ENCODE peak calls at places on chromosomes 13 and 19, in nine cellular contexts. R is fibroblast of mammary gland; W is WTC11; N is heart right ventricle; F is GM18507; V is M059J; K is tibial artery; G is activated T-helper 1 cell treated with anti-CD3 and anti-CD28 coated beads, Interleukin-12 subunit alpha, Interleukin-12 subunit beta, Interleukin-2, Interleukin-4 antibody, amounts not matched to agents 30 ng/mL and 10 ng/mL and 1 ng/mL, durations not matched to agents 14 hours and 24 hours and 36 hours; E is naive thymus-derived CD8-positive, alpha-beta T cell. C is an unnamed sample.

GRCh38 chr19:3636506-3636905 is 9.9 kb upstream of the CACTIN start:
- DNase-seq in W (no peak), E (no peak), F (no peak), G (no peak), K (no peak), N (no peak), R (no peak), V (no peak), C (no peak)

GRCh38 chr19:12162882-12163806 is at the start of gene ZNF136:
- DNase-seq in V (peak; percentile 98), K (peak; percentile 92), E (peak; percentile 92), N (peak; percentile 93), F (peak; percentile 97), G (peak; percentile 90), R (peak; percentile 95), W (peak; percentile 96), C (peak; percentile 90)

GRCh38 chr13:50527612-50528509 is 315.6 kb downstream of the DLEU7 start:
- DNase-seq in F (no peak), N (no peak), R (no peak), E (no peak), K (no peak), V (peak; percentile 63), G (no peak), W (no peak), C (no peak)

GRCh38 chr19:18972301-18972831 is 31.3 kb upstream of the HOMER3 start:
- DNase-seq in G (no peak), N (no peak), F (no peak), W (no peak), V (peak; percentile 78), R (peak; percentile 20), K (peak; percentile 25), E (no peak), C (no peak)

GRCh38 chr19:8441725-8442544 is 2.8 kb upstream of the HNRNPM start:
- DNase-seq in K (no peak), F (no peak), N (no peak), V (no peak), E (no peak), G (no peak), W (peak; percentile 44), R (no peak), C (no peak)

GRCh38 chr19:10450191-10450852 is 30.0 kb downstream of the PDE4A start:
- DNase-seq in F (no peak), R (no peak), W (no peak), N (no peak), G (no peak), E (no peak), V (no peak), K (no peak), C (no peak)

GRCh38 chr13:19150712-19151228 is 30.9 kb downstream of the TUBA3C start:
- DNase-seq in W (no peak), K (no peak), V (no peak), N (peak; percentile 40), G (no peak), F (no peak), R (no peak), E (no peak), C (no peak)

GRCh38 chr13:31394491-31394890 is 194.7 kb downstream of the B3GLCT start:
- DNase-seq in G (no peak), E (no peak), N (no peak), K (no peak), W (no peak), V (peak; percentile 75), R (no peak), F (no peak), C (no peak)

GRCh38 chr13:109904218-109904617 is 117.8 kb upstream of the IRS2 start:
- DNase-seq in R (peak; percentile 21), V (peak; percentile 24), F (no peak), G (no peak), N (no peak), K (no peak), E (no peak), W (no peak), C (no peak)

GRCh38 chr19:43555185-43555770 is 20.0 kb downstream of the XRCC1 start:
- DNase-seq in W (peak; percentile 92), E (peak; percentile 80), N (no peak), V (peak; percentile 65), R (peak; percentile 69), G (peak; percentile 75), K (peak; percentile 64), F (peak; percentile 49), C (peak; percentile 44)

GRCh38 chr13:40598599-40598998 is 67.8 kb downstream of the FOXO1 start:
- DNase-seq in W (no peak), F (no peak), N (no peak), E (no peak), R (no peak), V (peak; percentile 53), K (no peak), G (no peak), C (no peak)